ENCODE peak calls at places on chromosome 20, in ten cellular contexts. G is activated gamma-delta T cell treated with anti-CD3 and anti-CD28 coated beads, Interleukin-2, amount 50 U/mL, for 16 hours; M is fibroblast of pulmonary artery; U is AG04450; N is neural crest cell; W is A549; A is dorsolateral prefrontal cortex; X is hypothalamus; P is HFFc6; L is substantia nigra. S is an unnamed sample.

GRCh38 chr20:53764416-53764800 is 170.8 kb upstream of the ZNF217 start:
- DNase-seq in X (no peak), L (no peak), U (no peak), W (no peak), A (no peak), P (no peak), N (no peak), M (no peak), G (no peak), S (no peak)

GRCh38 chr20:53921443-53921973 is 148.9 kb downstream of the BCAS1 start:
- DNase-seq in M (no peak), P (no peak), U (no peak), G (no peak), X (no peak), N (no peak), W (no peak), A (no peak), L (no peak), S (no peak)

GRCh38 chr20:33061626-33062025 is 7.9 kb downstream of the BPIFB3 start:
- DNase-seq in G (no peak), P (no peak), M (no peak), W (no peak), A (no peak), L (no peak), N (no peak), X (no peak), U (no peak), S (no peak)

GRCh38 chr20:58783515-58783914 is 67.2 kb downstream of the GNAS-AS1 start:
- DNase-seq in A (no peak), N (no peak), W (no peak), X (no peak), L (no peak), P (no peak), M (no peak), U (no peak), G (no peak), S (no peak)

GRCh38 chr20:6533828-6534388 is 233.6 kb upstream of the BMP2 start:
- DNase-seq in X (peak; percentile 1), P (no peak), M (peak; percentile 65), L (no peak), A (no peak), N (no peak), W (no peak), G (no peak), U (peak; percentile 80), S (no peak)

GRCh38 chr20:38893056-38893455 is 33.2 kb upstream of the FAM83D start:
- DNase-seq in N (no peak), M (no peak), P (no peak), G (no peak), A (no peak), W (no peak), L (no peak), U (no peak), X (no peak), S (no peak)

GRCh38 chr20:46652699-46653098 is 1.4 kb upstream of the SLC13A3 start:
- DNase-seq in X (no peak), N (no peak), W (no peak), P (peak; percentile 2), L (no peak), G (no peak), M (no peak), A (no peak), U (no peak), S (no peak)

GRCh38 chr20:34037121-34037520 is 43.4 kb downstream of the RALY start:
- DNase-seq in G (peak; percentile 39), A (no peak), L (no peak), U (no peak), W (no peak), M (peak; percentile 13), X (no peak), N (no peak), P (no peak), S (no peak)

GRCh38 chr20:58634121-58634817 is 16.8 kb upstream of the STX16 start:
- DNase-seq in L (no peak), X (no peak), W (no peak), N (no peak), A (no peak), G (no peak), U (peak; percentile 68), P (no peak), M (peak; percentile 55), S (no peak)

GRCh38 chr20:15022921-15023320 is 685.5 kb upstream of the FLRT3 start:
- DNase-seq in U (no peak), M (no peak), G (no peak), A (no peak), W (no peak), X (no peak), P (no peak), L (no peak), N (no peak), S (no peak)

S was measured in Karpas-422.